ENCODE peak calls at places on chromosomes 5 and 9, in five cellular contexts. One of them, this sample, is unnamed.

GRCh38 chr5:147407094-147407681 is 102.7 kb downstream of the DPYSL3 start:
- DNase-seq in sciatic nerve: no peak
- DNase-seq in Calu3: no peak
- DNase-seq in thoracic aorta: peak; percentile 25
- DNase-seq in AG08395: peak; percentile 34
- DNase-seq in this sample: peak; percentile 68

GRCh38 chr5:180330270-180330648 is 22.9 kb downstream of the GFPT2 start:
- DNase-seq in Calu3: no peak
- DNase-seq in thoracic aorta: no peak
- DNase-seq in AG08395: no peak
- DNase-seq in sciatic nerve: no peak
- DNase-seq in this sample: no peak

GRCh38 chr5:135008556-135008955 is 25.5 kb downstream of the PITX1 start:
- DNase-seq in AG08395: no peak
- DNase-seq in Calu3: no peak
- DNase-seq in thoracic aorta: no peak
- DNase-seq in sciatic nerve: peak; percentile 30
- DNase-seq in this sample: no peak

GRCh38 chr9:96020822-96021615 is 145.5 kb downstream of the ERCC6L2 start:
- DNase-seq in thoracic aorta: no peak
- DNase-seq in AG08395: peak; percentile 35
- DNase-seq in sciatic nerve: peak; percentile 73
- DNase-seq in Calu3: peak; percentile 4
- DNase-seq in this sample: peak; percentile 32

GRCh38 chr9:86102626-86103025 is 3.3 kb upstream of the GOLM1 start:
- DNase-seq in thoracic aorta: no peak
- DNase-seq in AG08395: no peak
- DNase-seq in Calu3: no peak
- DNase-seq in sciatic nerve: no peak
- DNase-seq in this sample: no peak

GRCh38 chr5:177476531-177477233 is 3.2 kb upstream of the DBN1 start:
- DNase-seq in sciatic nerve: no peak
- DNase-seq in thoracic aorta: peak; percentile 70
- DNase-seq in Calu3: no peak
- DNase-seq in AG08395: no peak
- DNase-seq in this sample: no peak

GRCh38 chr9:114486205-114486963 is 18.9 kb downstream of the WHRN start:
- DNase-seq in Calu3: no peak
- DNase-seq in sciatic nerve: no peak
- DNase-seq in thoracic aorta: no peak
- DNase-seq in AG08395: no peak
- DNase-seq in this sample: no peak

GRCh38 chr5:118450924-118451332 is 537.4 kb downstream of the DTWD2 start:
- DNase-seq in AG08395: no peak
- DNase-seq in sciatic nerve: no peak
- DNase-seq in thoracic aorta: no peak
- DNase-seq in Calu3: no peak
- DNase-seq in this sample: no peak

GRCh38 chr9:134656334-134657034 is 14.9 kb downstream of the COL5A1 start:
- DNase-seq in AG08395: no peak
- DNase-seq in sciatic nerve: peak; percentile 2
- DNase-seq in thoracic aorta: no peak
- DNase-seq in Calu3: no peak
- DNase-seq in this sample: no peak

GRCh38 chr5:19891658-19892057 is 96.3 kb downstream of the CDH18 start:
- DNase-seq in sciatic nerve: no peak
- DNase-seq in thoracic aorta: no peak
- DNase-seq in Calu3: no peak
- DNase-seq in AG08395: no peak
- DNase-seq in this sample: no peak

GRCh38 chr9:84146893-84147705 is 166.5 kb downstream of the RMI1 start:
- DNase-seq in AG08395: peak; percentile 54
- DNase-seq in sciatic nerve: no peak
- DNase-seq in thoracic aorta: no peak
- DNase-seq in Calu3: no peak
- DNase-seq in this sample: no peak

GRCh38 chr9:6646028-6646636 is 603 bp upstream of the GLDC start:
- DNase-seq in Calu3: peak; percentile 5
- DNase-seq in sciatic nerve: no peak
- DNase-seq in thoracic aorta: no peak
- DNase-seq in AG08395: no peak
- DNase-seq in this sample: peak; percentile 26

GRCh38 chr5:150568663-150569062 is 60.7 kb downstream of the NDST1 start:
- DNase-seq in sciatic nerve: peak; percentile 31
- DNase-seq in thoracic aorta: no peak
- DNase-seq in AG08395: no peak
- DNase-seq in Calu3: no peak
- DNase-seq in this sample: peak; percentile 28